ENCODE peak calls at places on chromosomes 11 and 22, in ten cellular contexts. F is coronary artery, Q is pancreas, R is NB4, A is omental fat pad, W is cardiac muscle cell, B is sigmoid colon, C is esophagus squamous epithelium, S is thoracic aorta, I is epithelial cell of esophagus. Y is an unnamed sample.

GRCh38 chr11:124591430-124591829 is 19.8 kb upstream of the PANX3 start:
- DNase-seq in F (no peak), Q (no peak), R (no peak), A (no peak), W (no peak), B (no peak), C (no peak), S (no peak), I (no peak), Y (no peak)

GRCh38 chr11:44805596-44805995 is 78.8 kb downstream of the TSPAN18 start:
- DNase-seq in F (no peak), Q (no peak), R (no peak), A (no peak), W (no peak), B (no peak), C (no peak), S (no peak), I (no peak), Y (no peak)

GRCh38 chr11:128905345-128906184 is 14.4 kb downstream of the KCNJ5 start:
- DNase-seq in F (no peak), Q (peak), R (peak), A (no peak), W (peak), B (no peak), C (no peak), S (no peak), I (peak), Y (no peak)

GRCh38 chr11:93344855-93345333 is 14.4 kb downstream of the DEUP1 start:
- DNase-seq in F (no peak), Q (no peak), R (no peak), A (no peak), W (no peak), B (no peak), C (no peak), S (no peak), I (no peak), Y (no peak)

GRCh38 chr11:44127130-44127529 is 31.7 kb downstream of the EXT2 start:
- DNase-seq in F (no peak), Q (no peak), R (peak), A (no peak), W (no peak), B (no peak), C (no peak), S (no peak), I (no peak), Y (no peak)

GRCh38 chr11:64870893-64871849 is 7.2 kb downstream of the EHD1 start:
- DNase-seq in F (no peak), Q (no peak), R (no peak), A (no peak), W (no peak), B (no peak), C (no peak), S (no peak), I (no peak), Y (no peak)

GRCh38 chr11:124748481-124749338 is 3.3 kb downstream of the VSIG2 start:
- DNase-seq in F (no peak), Q (no peak), R (no peak), A (no peak), W (no peak), B (no peak), C (no peak), S (no peak), I (peak), Y (no peak)

GRCh38 chr11:79902493-79902892 is 461.7 kb upstream of the TENM4 start:
- DNase-seq in F (no peak), Q (no peak), R (no peak), A (no peak), W (no peak), B (no peak), C (no peak), S (no peak), I (peak), Y (no peak)

GRCh38 chr11:13462311-13462927 is 603 bp downstream of the BTBD10 start:
- DNase-seq in F (peak), Q (no peak), R (peak), A (peak), W (peak), B (peak), C (no peak), S (peak), I (peak), Y (peak)

DNA sequence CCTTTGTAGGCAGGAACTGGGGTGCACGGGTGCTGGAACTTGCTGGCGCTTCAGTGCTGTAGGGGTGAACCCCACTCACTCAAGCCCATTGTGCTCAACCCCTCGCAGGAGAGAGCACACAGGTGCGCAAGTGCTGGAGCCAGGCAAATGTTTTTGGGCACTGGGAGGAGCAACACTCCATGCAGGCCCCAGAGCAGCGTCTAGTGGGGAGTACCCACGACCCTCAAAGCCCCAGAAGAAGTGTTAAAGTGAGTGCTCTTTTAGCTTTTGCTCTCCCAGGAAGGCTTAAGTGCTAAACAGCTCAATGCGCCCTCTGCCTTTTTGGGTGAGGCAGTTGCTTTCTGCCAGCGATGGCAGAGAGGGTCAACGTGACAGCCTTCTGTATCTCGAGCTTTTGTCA is 282.2 kb upstream of the ARHGAP42 start:
- DNase-seq in F (no peak), Q (no peak), R (no peak), A (no peak), W (no peak), B (no peak), C (no peak), S (no peak), I (no peak), Y (no peak)
- TF ChIP-seq CTCF in F (no peak), Q (no peak), R (no peak), A (no peak), W (no peak), B (no peak), C (no peak), S (no peak), I (no peak), Y (no peak)

GRCh38 chr11:72328366-72329224 is 84.6 kb upstream of the PHOX2A start:
- DNase-seq in F (no peak), Q (no peak), R (no peak), A (no peak), W (peak), B (no peak), C (no peak), S (no peak), I (peak), Y (no peak)
- TF ChIP-seq CTCF in F (no peak), Q (no peak), R (no peak), A (no peak), W (no peak), B (no peak), C (no peak), S (no peak), I (peak), Y (no peak)

GRCh38 chr22:22785316-22786065 is 102.1 kb upstream of the IGLL5 start:
- DNase-seq in F (no peak), Q (no peak), R (no peak), A (no peak), W (no peak), B (no peak), C (no peak), S (no peak), I (no peak), Y (no peak)

GRCh38 chr22:22783505-22783904 is 104.1 kb upstream of the IGLL5 start:
- DNase-seq in F (no peak), Q (no peak), R (no peak), A (no peak), W (no peak), B (no peak), C (no peak), S (no peak), I (no peak), Y (no peak)

GRCh38 chr22:22787151-22787550 is 100.5 kb upstream of the IGLL5 start:
- DNase-seq in F (no peak), Q (no peak), R (no peak), A (no peak), W (no peak), B (no peak), C (no peak), S (no peak), I (no peak), Y (no peak)

GRCh38 chr22:22786301-22787115 is 101.1 kb upstream of the IGLL5 start:
- DNase-seq in F (no peak), Q (no peak), R (no peak), A (no peak), W (no peak), B (no peak), C (no peak), S (no peak), I (no peak), Y (no peak)

GRCh38 chr22:22784249-22785039 is 103.2 kb upstream of the IGLL5 start:
- DNase-seq in F (no peak), Q (no peak), R (no peak), A (no peak), W (no peak), B (no peak), C (no peak), S (no peak), I (no peak), Y (no peak)
- TF ChIP-seq CTCF in F (no peak), Q (no peak), R (no peak), A (no peak), W (no peak), B (no peak), C (no peak), S (no peak), I (no peak), Y (no peak)

GRCh38 chr11:97069160-97069559 is 679.3 kb downstream of the JRKL start:
- DNase-seq in F (no peak), Q (no peak), R (no peak), A (no peak), W (no peak), B (no peak), C (no peak), S (no peak), I (no peak), Y (no peak)
- TF ChIP-seq CTCF in F (no peak), Q (no peak), R (no peak), A (no peak), W (no peak), B (no peak), C (no peak), S (no peak), I (no peak), Y (no peak)

GRCh38 chr11:84902445-84902844 is 724.7 kb downstream of the DLG2 start:
- DNase-seq in F (no peak), Q (no peak), R (no peak), A (no peak), W (no peak), B (no peak), C (no peak), S (no peak), I (no peak), Y (no peak)
- TF ChIP-seq CTCF in F (no peak), Q (no peak), R (no peak), A (no peak), W (no peak), B (no peak), C (no peak), S (no peak), I (no peak), Y (no peak)

DNA sequence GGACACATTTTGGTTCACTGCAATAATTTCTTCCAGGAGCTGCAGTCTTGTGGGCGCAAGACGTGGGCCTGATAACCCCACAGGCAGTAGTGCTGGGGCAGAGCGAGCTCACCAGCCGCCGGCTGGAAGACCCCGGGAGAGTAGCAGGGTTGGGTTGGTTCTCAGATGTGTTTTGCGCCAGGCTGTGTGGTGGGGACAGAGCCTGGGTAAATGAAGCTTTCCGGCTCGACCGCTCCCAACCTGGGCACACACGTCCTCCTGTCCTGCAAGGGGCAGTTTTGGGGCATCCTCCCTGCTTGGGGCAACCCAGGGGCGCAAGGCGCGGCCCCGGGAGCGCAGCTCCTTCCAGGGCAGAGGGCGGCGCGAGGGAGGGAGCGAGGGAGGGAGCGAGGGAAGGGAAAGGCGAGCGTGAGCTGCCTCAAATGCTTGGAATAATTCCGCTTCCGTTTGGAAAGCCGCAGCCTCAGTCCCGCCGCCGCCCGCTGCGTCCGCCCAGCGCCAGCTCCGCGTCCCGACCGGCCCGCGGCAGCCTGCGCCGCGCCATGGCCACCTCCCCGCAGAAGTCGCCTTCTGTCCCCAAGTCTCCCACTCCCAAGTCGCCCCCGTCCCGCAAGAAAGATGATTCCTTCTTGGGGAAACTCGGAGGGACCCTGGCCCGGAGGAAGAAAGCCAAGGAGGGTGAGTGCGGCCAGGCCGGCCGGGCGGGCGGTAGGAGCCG is at the start of gene PARVA:
- DNase-seq in F (peak), Q (peak), R (no peak), A (no peak), W (peak), B (peak), C (no peak), S (no peak), I (peak), Y (peak)
- TF ChIP-seq CTCF in F (no peak), Q (no peak), R (no peak), A (no peak), W (no peak), B (no peak), C (peak), S (peak), I (no peak), Y (no peak)

DNA sequence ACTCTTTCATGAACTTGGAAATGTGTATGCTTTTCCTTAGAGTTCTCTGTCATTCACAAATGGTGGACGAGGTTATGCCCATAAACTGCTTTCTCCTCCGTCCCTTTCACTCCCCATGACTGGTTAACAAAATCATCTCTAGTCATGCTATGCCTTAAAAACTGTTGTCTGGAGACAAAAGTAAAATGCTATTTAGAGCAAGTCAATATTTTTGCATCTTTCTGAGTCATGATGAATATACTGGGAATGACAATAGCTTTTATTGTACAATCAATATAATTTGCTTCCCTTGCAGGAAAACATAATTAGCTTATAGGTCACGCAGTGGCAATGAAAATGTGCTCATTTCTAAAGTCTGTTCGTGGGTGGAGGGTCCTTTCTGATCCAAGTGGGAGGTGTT is 216.7 kb upstream of the SORL1-AS1 start:
- DNase-seq in F (no peak), Q (no peak), R (no peak), A (no peak), W (no peak), B (no peak), C (no peak), S (no peak), I (no peak), Y (no peak)
- TF ChIP-seq CTCF in F (no peak), Q (no peak), R (no peak), A (no peak), W (no peak), B (no peak), C (no peak), S (no peak), I (no peak), Y (no peak)

GRCh38 chr11:122023614-122024250 is 92.3 kb downstream of the BLID start:
- DNase-seq in F (no peak), Q (no peak), R (no peak), A (no peak), W (peak), B (no peak), C (no peak), S (no peak), I (no peak), Y (no peak)
- TF ChIP-seq CTCF in F (no peak), Q (no peak), R (no peak), A (no peak), W (no peak), B (no peak), C (no peak), S (peak), I (no peak), Y (no peak)